ENCODE peak calls at places on chromosomes 3 and 15, in seven cellular contexts. V is heart left ventricle, H is GM23248, J is endodermal cell, L is PC-9, Q is A673, X is cardiac fibroblast. U is an unnamed sample.

GRCh38 chr3:149181179-149181578 is 40.5 kb downstream of the CP start:
- DNase-seq in V (no peak), H (no peak), J (no peak), L (no peak), Q (no peak), X (no peak), U (no peak)

GRCh38 chr3:62335196-62335595 is 38.2 kb downstream of the FEZF2 start:
- DNase-seq in V (no peak), H (no peak), J (no peak), L (no peak), Q (no peak), X (no peak), U (no peak)

GRCh38 chr15:54915382-54915781 is 281.4 kb downstream of the RSL24D1 start:
- DNase-seq in V (no peak), H (no peak), J (no peak), L (no peak), Q (no peak), X (no peak), U (no peak)

GRCh38 chr3:113070226-113071220 is 79.7 kb downstream of the GTPBP8 start:
- DNase-seq in V (no peak), H (peak), J (no peak), L (no peak), Q (no peak), X (peak), U (peak)

GRCh38 chr3:9782777-9783176 is 9.5 kb downstream of the TADA3 start:
- DNase-seq in V (no peak), H (no peak), J (no peak), L (no peak), Q (no peak), X (no peak), U (no peak)

GRCh38 chr15:57849332-57849731 is 142.8 kb downstream of the POLR2M start:
- DNase-seq in V (no peak), H (peak), J (no peak), L (no peak), Q (no peak), X (peak), U (no peak)

GRCh38 chr3:44802006-44802405 is 40.4 kb downstream of the KIF15 start:
- DNase-seq in V (no peak), H (no peak), J (no peak), L (no peak), Q (no peak), X (no peak), U (no peak)

GRCh38 chr3:63251499-63251898 is 26.6 kb upstream of the SYNPR start:
- DNase-seq in V (no peak), H (no peak), J (no peak), L (no peak), Q (no peak), X (no peak), U (no peak)

GRCh38 chr15:57259511-57260143 is 116.7 kb upstream of the CGNL1 start:
- DNase-seq in V (no peak), H (no peak), J (peak), L (no peak), Q (peak), X (no peak), U (peak)

GRCh38 chr3:42710323-42711021 is 7.9 kb upstream of the HHATL start:
- DNase-seq in V (no peak), H (no peak), J (no peak), L (no peak), Q (no peak), X (no peak), U (no peak)

GRCh38 chr15:67865331-67865730 is 25.5 kb upstream of the RNU6-1 start:
- DNase-seq in V (no peak), H (no peak), J (no peak), L (no peak), Q (no peak), X (no peak), U (no peak)

GRCh38 chr15:67865766-67866165 is 25.9 kb upstream of the RNU6-1 start:
- DNase-seq in V (no peak), H (no peak), J (peak), L (no peak), Q (no peak), X (no peak), U (no peak)

GRCh38 chr15:67870868-67871408 is 31.1 kb upstream of the RNU6-1 start:
- DNase-seq in V (no peak), H (no peak), J (no peak), L (no peak), Q (no peak), X (no peak), U (no peak)

GRCh38 chr15:67873777-67874176 is 33.9 kb upstream of the RNU6-1 start:
- DNase-seq in V (no peak), H (no peak), J (no peak), L (no peak), Q (no peak), X (no peak), U (no peak)

DNA sequence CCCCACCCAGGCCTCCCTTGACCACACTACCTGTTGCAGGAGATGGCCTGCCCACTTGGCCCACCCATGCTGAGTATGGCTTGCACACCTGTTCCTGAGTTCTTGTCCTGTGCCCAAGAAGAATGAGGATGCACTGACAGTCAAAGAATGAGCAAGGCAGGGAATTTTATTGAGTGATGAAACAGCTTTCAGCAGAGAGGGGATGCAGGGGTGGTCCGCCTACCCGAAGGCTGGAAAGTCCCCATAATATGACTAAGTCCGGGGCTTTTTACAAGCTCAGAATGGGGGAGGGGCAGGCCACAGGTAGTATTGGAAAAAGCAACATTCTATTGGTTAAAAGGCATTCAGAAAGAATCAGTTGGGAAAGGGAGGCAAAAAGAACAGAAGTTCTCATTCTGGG is 29.9 kb upstream of the RNU6-1 start:
- DNase-seq in V (no peak), H (no peak), J (no peak), L (no peak), Q (no peak), X (no peak), U (no peak)
- H3K4me3 ChIP-seq in V (no peak), H (no peak), J (no peak), L (no peak), Q (no peak), X (no peak), U (no peak)

DNA sequence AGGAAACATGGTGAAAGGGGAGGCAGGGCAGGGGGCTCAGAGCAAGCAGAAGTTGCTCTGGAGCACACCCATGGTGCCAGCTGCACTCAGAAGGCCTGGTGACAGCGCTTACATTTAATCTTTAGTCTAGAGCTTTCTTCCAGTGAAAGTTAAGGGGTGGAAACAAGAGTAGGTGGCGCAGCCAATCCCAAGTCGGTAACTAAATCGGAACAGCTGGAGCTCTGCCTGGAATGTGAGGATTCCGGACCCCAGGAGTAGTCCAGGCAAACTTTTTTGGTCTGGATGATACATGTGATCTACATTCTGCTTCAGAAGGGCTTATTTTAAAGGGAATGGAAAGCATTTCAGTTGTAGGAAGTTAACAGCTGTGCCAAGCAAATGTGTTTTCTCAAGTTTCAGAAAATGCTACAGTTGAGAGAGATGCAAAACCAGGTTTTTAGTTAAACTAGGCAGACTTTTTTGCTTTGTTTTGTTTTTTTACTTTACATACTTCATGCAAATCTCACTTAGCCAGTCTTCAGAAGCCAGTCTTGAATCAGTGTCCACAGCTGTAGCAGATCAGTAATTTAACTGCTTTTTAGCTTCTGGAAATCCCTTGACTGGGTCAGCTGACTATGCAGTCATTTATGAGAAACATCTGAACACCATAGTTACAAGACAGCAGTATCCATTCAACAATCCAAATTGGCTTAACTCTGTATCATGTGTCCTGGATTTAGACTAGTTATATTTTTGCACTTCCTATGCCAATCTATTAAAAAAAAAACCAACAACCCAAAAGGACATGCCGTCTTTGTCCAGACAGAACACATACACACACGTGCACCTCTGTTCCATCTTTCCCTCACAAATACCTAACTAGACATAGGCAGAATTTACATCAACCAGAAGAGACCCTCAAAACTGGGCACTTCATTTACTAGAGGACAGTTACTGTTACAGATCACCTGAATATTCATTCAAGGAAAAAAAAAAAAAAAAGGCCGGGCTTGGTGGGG is 33.2 kb downstream of the ZNF106 start:
- DNase-seq in V (peak), H (peak), J (peak), L (no peak), Q (peak), X (peak), U (peak)
- H3K4me3 ChIP-seq in V (peak), H (peak), J (peak), L (no peak), Q (peak), X (peak), U (peak)

GRCh38 chr15:81002004-81002253 is 1.2 kb downstream of the TLNRD1 start:
- DNase-seq in V (no peak), H (no peak), J (no peak), L (no peak), Q (no peak), X (no peak), U (no peak)

GRCh38 chr15:81000626-81001179 is at the start of gene TLNRD1:
- DNase-seq in V (peak), H (peak), J (peak), L (peak), Q (peak), X (peak), U (peak)

GRCh38 chr15:81001180-81002003 is 669 bp downstream of the TLNRD1 start:
- DNase-seq in V (peak), H (peak), J (peak), L (no peak), Q (peak), X (peak), U (no peak)

GRCh38 chr15:81003023-81003350 is 2.3 kb downstream of the TLNRD1 start:
- DNase-seq in V (peak), H (no peak), J (no peak), L (no peak), Q (no peak), X (no peak), U (no peak)

DNA sequence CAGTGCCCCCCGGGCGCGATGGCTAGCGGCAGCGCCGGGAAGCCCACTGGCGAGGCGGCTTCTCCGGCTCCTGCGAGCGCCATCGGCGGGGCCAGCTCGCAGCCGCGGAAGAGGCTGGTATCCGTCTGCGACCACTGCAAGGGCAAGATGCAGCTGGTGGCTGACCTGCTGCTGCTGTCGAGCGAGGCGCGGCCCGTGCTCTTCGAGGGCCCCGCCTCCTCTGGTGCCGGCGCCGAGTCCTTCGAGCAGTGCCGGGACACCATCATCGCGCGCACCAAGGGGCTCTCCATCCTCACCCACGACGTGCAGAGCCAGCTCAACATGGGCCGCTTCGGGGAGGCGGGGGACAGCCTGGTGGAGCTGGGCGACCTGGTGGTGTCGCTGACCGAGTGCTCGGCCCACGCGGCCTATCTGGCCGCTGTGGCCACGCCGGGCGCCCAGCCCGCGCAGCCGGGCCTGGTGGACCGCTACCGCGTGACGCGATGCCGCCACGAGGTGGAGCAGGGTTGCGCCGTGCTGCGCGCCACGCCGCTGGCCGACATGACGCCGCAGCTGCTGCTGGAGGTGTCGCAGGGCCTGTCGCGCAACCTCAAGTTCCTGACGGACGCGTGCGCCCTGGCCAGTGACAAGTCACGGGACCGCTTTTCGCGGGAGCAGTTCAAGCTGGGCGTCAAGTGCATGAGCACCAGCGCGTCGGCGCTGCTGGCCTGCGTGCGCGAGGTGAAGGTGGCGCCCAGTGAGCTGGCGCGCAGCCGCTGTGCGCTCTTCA is 1.7 kb downstream of the TLNRD1 start:
- DNase-seq in V (peak), H (peak), J (peak), L (no peak), Q (peak), X (no peak), U (no peak)
- H3K4me3 ChIP-seq in V (peak), H (peak), J (peak), L (peak), Q (peak), X (peak), U (peak)

DNA sequence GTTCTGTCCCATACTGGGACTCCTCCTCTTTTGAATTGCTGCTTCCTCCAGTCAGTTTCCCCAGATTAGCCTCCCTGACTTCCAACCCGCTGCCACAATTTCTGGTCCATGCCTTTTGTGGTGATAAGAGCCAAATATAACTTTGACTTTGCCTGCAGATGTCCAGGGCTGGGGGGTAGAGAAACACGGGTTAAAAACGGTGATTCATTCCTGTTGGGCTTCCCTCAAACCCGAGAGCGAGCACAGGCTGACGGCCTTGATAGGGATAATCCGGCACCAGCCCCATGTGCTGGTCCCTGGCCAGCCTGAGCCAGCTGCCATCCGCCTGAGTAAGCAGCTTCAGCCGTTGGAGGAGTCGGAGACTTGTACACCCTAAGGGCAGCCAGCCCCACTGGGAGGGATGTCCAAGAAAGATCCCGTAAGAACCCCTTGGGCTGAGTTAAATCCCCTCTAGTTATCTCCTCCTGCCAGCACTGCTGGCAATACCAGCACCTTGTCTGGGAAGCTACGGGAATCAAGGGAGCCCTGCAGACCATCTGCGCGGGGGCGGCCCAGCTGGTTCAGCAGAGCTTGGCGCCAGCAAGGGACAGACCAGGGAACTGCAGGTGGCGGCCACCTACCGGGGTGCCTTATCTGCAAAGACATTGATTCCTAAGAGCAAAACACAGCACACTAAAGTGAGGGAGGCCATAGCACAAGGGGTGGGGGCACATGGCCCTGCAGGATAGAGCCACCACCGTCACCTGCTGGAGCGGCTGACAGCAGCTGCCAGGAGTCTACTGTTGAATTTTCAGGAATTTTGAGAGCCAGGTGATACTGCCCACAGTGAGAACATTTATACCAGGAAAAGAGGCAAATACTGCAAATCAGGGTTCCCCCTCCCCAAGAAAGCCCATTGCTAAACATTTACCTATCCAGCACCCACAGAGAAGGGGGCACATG is 18.1 kb downstream of the CSPG4 start:
- DNase-seq in V (peak), H (peak), J (peak), L (peak), Q (peak), X (peak), U (peak)
- H3K4me3 ChIP-seq in V (no peak), H (no peak), J (no peak), L (no peak), Q (no peak), X (no peak), U (no peak)

U was measured in skeletal muscle cell.